ENCODE peak calls at places on chromosome 12, in nine cellular contexts. C, W, E, I, T, P, M, A and N are unnamed samples.

GRCh38 chr12:113232787-113233585 is 11.7 kb downstream of the TPCN1 start:
- DNase-seq in C (no peak), W (peak), E (peak), I (no peak), T (no peak), P (no peak), M (peak), A (no peak), N (peak)

GRCh38 chr12:130449291-130449690 is 111.6 kb downstream of the PIWIL1 start:
- DNase-seq in C (no peak), W (no peak), E (no peak), I (no peak), T (no peak), P (no peak), M (no peak), A (no peak), N (no peak)

GRCh38 chr12:39329015-39329414 is 113.9 kb downstream of the KIF21A start:
- DNase-seq in C (no peak), W (no peak), E (peak), I (peak), T (peak), P (no peak), M (peak), A (no peak), N (no peak)

GRCh38 chr12:82627799-82628198 is 58.9 kb upstream of the TMTC2 start:
- DNase-seq in C (peak), W (peak), E (peak), I (peak), T (peak), P (peak), M (peak), A (no peak), N (peak)

GRCh38 chr12:70469221-70469820 is 103.2 kb downstream of the KCNMB4 start:
- DNase-seq in C (no peak), W (no peak), E (no peak), I (no peak), T (no peak), P (no peak), M (no peak), A (no peak), N (no peak)

GRCh38 chr12:3041558-3042164 is 35.5 kb upstream of the TSPAN9 start:
- DNase-seq in C (peak), W (peak), E (peak), I (peak), T (peak), P (peak), M (peak), A (peak), N (peak)

GRCh38 chr12:114405199-114405448 is 820 bp downstream of the TBX5 start:
- DNase-seq in C (no peak), W (no peak), E (peak), I (no peak), T (no peak), P (no peak), M (no peak), A (no peak), N (no peak)

GRCh38 chr12:95608252-95609033 is 57.2 kb upstream of the USP44 start:
- DNase-seq in C (peak), W (peak), E (peak), I (peak), T (peak), P (peak), M (peak), A (no peak), N (peak)

GRCh38 chr12:130162267-130162666 is at the start of gene FZD10:
- DNase-seq in C (no peak), W (peak), E (peak), I (peak), T (no peak), P (no peak), M (peak), A (peak), N (no peak)

GRCh38 chr12:27474344-27474743 is 27.8 kb downstream of the SMCO2 start:
- DNase-seq in C (no peak), W (no peak), E (peak), I (peak), T (peak), P (peak), M (peak), A (no peak), N (peak)
- H3K4me2 ChIP-seq in C (no peak), W (no peak), E (peak), I (no peak), T (peak), P (no peak), M (peak), A (no peak), N (peak)

GRCh38 chr12:106054016-106054415 is 84.7 kb downstream of the NUAK1 start:
- DNase-seq in C (no peak), W (no peak), E (peak), I (no peak), T (no peak), P (no peak), M (no peak), A (no peak), N (no peak)
- H3K4me2 ChIP-seq in C (no peak), W (no peak), E (peak), I (no peak), T (no peak), P (no peak), M (no peak), A (no peak), N (no peak)

DNA sequence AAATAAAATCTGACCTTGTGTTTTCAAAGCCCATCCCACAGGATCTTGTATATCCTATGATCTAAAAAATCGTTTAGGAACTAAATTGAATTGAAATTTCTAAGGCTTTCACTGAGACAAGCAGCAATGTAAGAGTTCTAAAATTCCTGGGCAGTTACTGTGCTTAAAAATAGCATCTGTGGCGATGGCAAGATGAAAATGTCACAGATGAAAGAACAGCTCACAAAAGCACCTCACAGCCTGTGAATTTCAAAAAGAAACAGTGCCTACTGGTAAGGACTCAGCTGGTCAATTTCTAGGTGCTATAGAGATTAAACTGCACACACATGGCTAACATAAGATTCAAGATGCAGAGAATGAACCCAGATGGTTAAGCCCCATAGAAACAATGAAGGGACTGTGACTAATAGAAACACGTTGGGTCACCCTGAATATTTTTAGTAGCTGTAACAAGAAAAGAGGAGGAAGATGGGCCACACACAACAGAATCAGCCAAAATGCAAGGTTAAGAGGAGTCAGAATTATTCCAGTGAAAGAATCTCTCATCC is 12.0 kb upstream of the IL26 start:
- DNase-seq in C (no peak), W (no peak), E (peak), I (no peak), T (no peak), P (peak), M (peak), A (no peak), N (peak)
- H3K4me2 ChIP-seq in C (peak), W (no peak), E (peak), I (no peak), T (no peak), P (peak), M (no peak), A (no peak), N (peak)

DNA sequence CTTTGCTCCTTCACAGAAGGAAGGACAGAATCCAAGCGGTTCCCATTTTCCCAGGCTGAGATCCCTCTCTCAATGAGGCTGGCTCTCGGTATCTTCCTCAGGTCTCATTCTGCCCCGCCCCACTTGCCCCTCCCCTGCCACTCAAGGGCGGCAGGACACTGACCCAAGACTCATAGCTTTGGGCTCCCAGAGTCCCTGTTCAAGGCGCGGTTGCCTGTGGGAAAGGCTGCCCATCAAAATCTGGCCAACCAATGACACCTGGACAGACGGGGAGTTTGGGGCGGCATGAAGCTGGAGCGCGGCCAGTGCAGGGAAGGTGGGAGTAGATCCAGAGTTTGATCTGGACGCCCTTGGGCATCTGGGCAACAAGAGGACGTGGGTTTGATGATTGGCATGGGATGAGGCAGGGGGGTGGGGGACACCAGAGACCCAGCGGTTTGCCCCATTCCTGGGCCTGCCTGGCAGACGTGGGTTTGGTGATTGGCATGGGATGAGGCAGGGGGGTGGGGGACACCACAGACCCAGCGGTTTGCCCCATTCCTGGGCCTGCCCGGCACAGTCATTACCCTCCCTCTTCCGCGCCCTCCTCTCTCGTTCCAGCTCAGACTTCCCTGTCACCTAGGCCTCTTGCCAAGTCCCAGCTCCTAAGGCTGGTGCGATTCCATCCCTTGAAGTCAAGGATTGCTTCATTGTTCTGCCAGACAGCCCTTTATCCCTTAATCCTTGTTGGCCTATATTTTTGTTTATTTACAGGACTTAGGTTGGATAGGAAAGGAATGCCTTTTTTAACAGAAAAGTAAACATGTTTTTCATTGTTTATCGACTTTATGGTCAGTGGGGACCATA is 92.1 kb downstream of the NINJ2 start:
- DNase-seq in C (peak), W (peak), E (peak), I (peak), T (peak), P (peak), M (peak), A (no peak), N (peak)
- H3K4me2 ChIP-seq in C (peak), W (peak), E (peak), I (peak), T (peak), P (peak), M (peak), A (peak), N (peak)

DNA sequence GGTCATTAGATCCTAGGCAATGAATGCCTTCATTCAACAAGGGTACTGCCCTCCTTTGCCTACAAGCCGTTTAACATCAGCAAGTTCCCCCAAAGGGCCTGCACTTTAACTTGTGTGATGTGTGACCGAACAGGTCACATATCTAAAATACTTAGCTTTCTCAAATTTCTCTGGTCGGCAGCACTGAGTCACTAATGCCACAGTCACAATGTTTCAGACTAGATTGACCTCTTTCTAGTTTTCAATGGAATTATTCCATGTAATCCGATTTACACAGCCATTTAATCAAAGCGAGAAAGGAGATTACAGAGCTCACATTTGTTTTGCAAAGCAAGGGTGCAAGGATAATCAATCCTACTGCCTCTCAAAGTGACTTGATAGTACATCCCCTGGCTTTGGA is 2.0 kb downstream of the KITLG start:
- DNase-seq in C (no peak), W (no peak), E (peak), I (no peak), T (no peak), P (no peak), M (peak), A (no peak), N (peak)
- H3K4me2 ChIP-seq in C (peak), W (peak), E (peak), I (peak), T (peak), P (peak), M (peak), A (peak), N (peak)

GRCh38 chr12:80041691-80042090 is 57.6 kb upstream of the OTOGL start:
- DNase-seq in C (no peak), W (no peak), E (peak), I (peak), T (peak), P (peak), M (peak), A (no peak), N (peak)

GRCh38 chr12:80041071-80041470 is 58.3 kb upstream of the OTOGL start:
- DNase-seq in C (no peak), W (no peak), E (peak), I (peak), T (no peak), P (no peak), M (no peak), A (no peak), N (no peak)

GRCh38 chr12:80033457-80033856 is 65.9 kb upstream of the OTOGL start:
- DNase-seq in C (no peak), W (no peak), E (peak), I (peak), T (peak), P (peak), M (peak), A (no peak), N (peak)

GRCh38 chr12:80040075-80040738 is 59.1 kb upstream of the OTOGL start:
- DNase-seq in C (no peak), W (no peak), E (peak), I (peak), T (no peak), P (peak), M (peak), A (no peak), N (peak)

DNA sequence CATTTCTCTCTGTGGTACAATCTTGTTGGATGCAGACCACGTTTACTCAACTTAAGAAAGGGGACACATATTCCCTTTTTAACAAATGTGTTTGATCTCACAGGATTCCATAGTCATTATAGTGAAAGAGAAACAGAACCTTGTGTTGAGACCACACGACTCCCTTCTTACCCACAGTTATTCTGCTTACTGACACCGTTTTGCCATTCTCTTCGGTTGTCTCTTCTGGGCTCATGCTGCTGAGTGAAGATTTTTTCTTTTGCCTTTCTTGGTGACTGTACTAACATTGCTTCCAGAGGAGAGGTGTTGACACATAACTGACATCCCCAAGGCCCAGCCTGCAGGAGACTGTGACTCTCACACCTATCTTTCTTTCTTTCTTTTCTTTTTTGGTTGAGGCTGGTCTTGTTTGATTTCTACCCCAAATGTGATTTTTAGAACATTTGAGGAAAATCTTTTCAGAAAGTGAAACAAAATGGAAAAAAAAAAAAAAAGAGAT is 61.2 kb upstream of the OTOGL start:
- DNase-seq in C (no peak), W (no peak), E (peak), I (peak), T (no peak), P (peak), M (no peak), A (no peak), N (no peak)
- H3K4me2 ChIP-seq in C (no peak), W (no peak), E (no peak), I (no peak), T (no peak), P (peak), M (peak), A (no peak), N (no peak)